ENCODE peak calls at places on chromosomes 7 and 10, in nine cellular contexts. F, Z, H, P, L, G, C, D and V are unnamed samples.

GRCh38 chr10:80473692-80474596 is 19.8 kb downstream of the TSPAN14 start:
- DNase-seq in F (no peak), Z (no peak), H (peak), P (peak), L (no peak), G (no peak), C (no peak), D (no peak), V (no peak)

GRCh38 chr7:2031496-2031895 is 201.2 kb downstream of the MAD1L1 start:
- DNase-seq in F (no peak), Z (no peak), H (no peak), P (no peak), L (peak), G (no peak), C (no peak), D (peak), V (no peak)

GRCh38 chr10:16491933-16492332 is 29.7 kb downstream of the C1QL3 start:
- DNase-seq in F (no peak), Z (no peak), H (no peak), P (no peak), L (no peak), G (no peak), C (no peak), D (no peak), V (no peak)

GRCh38 chr7:23490357-23491131 is 20.3 kb upstream of the IGF2BP3 start:
- DNase-seq in F (no peak), Z (no peak), H (peak), P (peak), L (peak), G (no peak), C (no peak), D (peak), V (no peak)

GRCh38 chr7:82443044-82443800 is at the start of gene CACNA2D1:
- DNase-seq in F (peak), Z (peak), H (no peak), P (peak), L (peak), G (peak), C (peak), D (peak), V (no peak)

GRCh38 chr7:16933296-16934248 is 51.8 kb upstream of the AGR3 start:
- DNase-seq in F (no peak), Z (no peak), H (no peak), P (no peak), L (no peak), G (no peak), C (no peak), D (no peak), V (no peak)

GRCh38 chr10:15775513-15775912 is 55.8 kb upstream of the ITGA8 start:
- DNase-seq in F (no peak), Z (no peak), H (peak), P (peak), L (no peak), G (no peak), C (peak), D (no peak), V (no peak)

GRCh38 chr7:92916751-92917369 is 80.5 kb upstream of the CDK6 start:
- DNase-seq in F (no peak), Z (no peak), H (peak), P (peak), L (no peak), G (peak), C (peak), D (peak), V (no peak)

GRCh38 chr10:112565434-112566053 is 118.5 kb downstream of the VTI1A start:
- DNase-seq in F (peak), Z (no peak), H (peak), P (peak), L (no peak), G (peak), C (peak), D (no peak), V (no peak)

GRCh38 chr7:47535704-47536628 is 45.9 kb downstream of the TNS3 start:
- DNase-seq in F (no peak), Z (no peak), H (no peak), P (no peak), L (peak), G (no peak), C (no peak), D (no peak), V (no peak)

GRCh38 chr7:130888468-130888867 is 154.5 kb upstream of the KLF14 start:
- DNase-seq in F (no peak), Z (no peak), H (no peak), P (no peak), L (no peak), G (no peak), C (no peak), D (no peak), V (no peak)

GRCh38 chr7:132125096-132125495 is 451.2 kb downstream of the PLXNA4 start:
- DNase-seq in F (no peak), Z (no peak), H (no peak), P (peak), L (no peak), G (no peak), C (peak), D (no peak), V (no peak)

GRCh38 chr7:2512179-2512644 is 7.4 kb upstream of the LFNG start:
- DNase-seq in F (no peak), Z (no peak), H (no peak), P (no peak), L (no peak), G (no peak), C (no peak), D (peak), V (no peak)

GRCh38 chr10:131684976-131685375 is 215.8 kb upstream of the PPP2R2D start:
- DNase-seq in F (no peak), Z (no peak), H (no peak), P (no peak), L (peak), G (no peak), C (no peak), D (no peak), V (no peak)

GRCh38 chr10:87761892-87762291 is 56.1 kb downstream of the ATAD1 start:
- DNase-seq in F (no peak), Z (no peak), H (peak), P (peak), L (no peak), G (no peak), C (peak), D (no peak), V (no peak)

GRCh38 chr7:18936265-18936664 is 181.2 kb downstream of the TWIST1 start:
- DNase-seq in F (no peak), Z (no peak), H (peak), P (no peak), L (no peak), G (no peak), C (no peak), D (no peak), V (no peak)

GRCh38 chr10:93456480-93456879 is 25.7 kb downstream of the MYOF start:
- DNase-seq in F (no peak), Z (no peak), H (no peak), P (no peak), L (no peak), G (no peak), C (no peak), D (no peak), V (no peak)

GRCh38 chr7:17342726-17343125 is 44.3 kb downstream of the AHR start:
- DNase-seq in F (no peak), Z (no peak), H (no peak), P (no peak), L (no peak), G (no peak), C (no peak), D (no peak), V (no peak)

GRCh38 chr10:112362833-112363232 is 11.1 kb upstream of the ACSL5 start:
- DNase-seq in F (no peak), Z (no peak), H (no peak), P (peak), L (no peak), G (no peak), C (peak), D (peak), V (peak)

GRCh38 chr7:148747274-148747673 is 48.6 kb downstream of the CUL1 start:
- DNase-seq in F (no peak), Z (no peak), H (no peak), P (no peak), L (no peak), G (peak), C (no peak), D (no peak), V (no peak)

GRCh38 chr7:27840314-27840713 is 100.4 kb downstream of the TAX1BP1 start:
- DNase-seq in F (no peak), Z (no peak), H (no peak), P (no peak), L (no peak), G (no peak), C (no peak), D (no peak), V (no peak)

GRCh38 chr7:134513169-134513752 is 14.1 kb upstream of the AKR1B10 start:
- DNase-seq in F (no peak), Z (peak), H (peak), P (peak), L (no peak), G (peak), C (peak), D (peak), V (no peak)

GRCh38 chr10:13016413-13016812 is 14.9 kb upstream of the CCDC3 start:
- DNase-seq in F (no peak), Z (no peak), H (peak), P (no peak), L (no peak), G (no peak), C (no peak), D (no peak), V (no peak)

GRCh38 chr7:42342381-42342780 is 105.4 kb upstream of the GLI3 start:
- DNase-seq in F (no peak), Z (no peak), H (no peak), P (no peak), L (no peak), G (no peak), C (peak), D (no peak), V (no peak)

GRCh38 chr10:98536551-98536950 is 89.8 kb upstream of the HPS1 start:
- DNase-seq in F (no peak), Z (no peak), H (no peak), P (peak), L (no peak), G (no peak), C (peak), D (no peak), V (no peak)

GRCh38 chr10:12067336-12067735 is 1.4 kb upstream of the DHTKD1 start:
- DNase-seq in F (no peak), Z (no peak), H (peak), P (peak), L (no peak), G (no peak), C (peak), D (no peak), V (no peak)

GRCh38 chr10:78844956-78845355 is 223.8 kb upstream of the ZMIZ1 start:
- DNase-seq in F (no peak), Z (no peak), H (no peak), P (no peak), L (no peak), G (no peak), C (no peak), D (no peak), V (no peak)

GRCh38 chr10:94546058-94546595 is 539 bp downstream of the HELLS start:
- DNase-seq in F (no peak), Z (no peak), H (peak), P (peak), L (no peak), G (no peak), C (peak), D (no peak), V (no peak)

GRCh38 chr7:139958599-139959380 is 104.0 kb downstream of the PARP12 start:
- DNase-seq in F (no peak), Z (no peak), H (peak), P (no peak), L (no peak), G (no peak), C (no peak), D (no peak), V (no peak)

GRCh38 chr10:88154596-88155250 is 291.3 kb downstream of the PTEN start:
- DNase-seq in F (no peak), Z (no peak), H (peak), P (peak), L (no peak), G (no peak), C (peak), D (no peak), V (no peak)

GRCh38 chr7:132575336-132575986 is 809 bp downstream of the PLXNA4 start:
- DNase-seq in F (peak), Z (no peak), H (peak), P (peak), L (peak), G (peak), C (peak), D (peak), V (no peak)

GRCh38 chr7:104137971-104138370 is 69.8 kb downstream of the ORC5 start:
- DNase-seq in F (no peak), Z (no peak), H (peak), P (peak), L (no peak), G (peak), C (peak), D (no peak), V (no peak)

GRCh38 chr10:91875779-91876178 is 33.5 kb downstream of the FGFBP3 start:
- DNase-seq in F (no peak), Z (no peak), H (no peak), P (no peak), L (no peak), G (no peak), C (no peak), D (no peak), V (no peak)